ENCODE peak calls at places on chromosome 10, in four cellular contexts. Q, G, I and U are unnamed samples.

GRCh38 chr10:36675458-36675880 is 449.9 kb upstream of the ANKRD30A start:
- DNase-seq in Q (no peak), G (peak; percentile 56), I (no peak), U (no peak)

GRCh38 chr10:70444613-70445222 is 3.2 kb upstream of the NODAL start:
- DNase-seq in Q (no peak), G (no peak), I (no peak), U (no peak)

GRCh38 chr10:7955446-7955845 is 99.0 kb upstream of the GATA3 start:
- DNase-seq in Q (no peak), G (no peak), I (no peak), U (no peak)

GRCh38 chr10:519055-519715 is 170.3 kb downstream of the DIP2C start:
- DNase-seq in Q (no peak), G (no peak), I (no peak), U (no peak)

GRCh38 chr10:113562693-113563092 is 9.8 kb downstream of the HABP2 start:
- DNase-seq in Q (no peak), G (no peak), I (no peak), U (no peak)

GRCh38 chr10:99124376-99124775 is 111.3 kb downstream of the HPSE2 start:
- DNase-seq in Q (no peak), G (no peak), I (no peak), U (no peak)

GRCh38 chr10:3287566-3288445 is 115.2 kb upstream of the PITRM1 start:
- DNase-seq in Q (no peak), G (no peak), I (no peak), U (no peak)

GRCh38 chr10:99930731-99931550 is 78.8 kb downstream of the DNMBP start:
- DNase-seq in Q (no peak), G (no peak), I (no peak), U (no peak)

GRCh38 chr10:58897708-58898107 is 278.7 kb upstream of the PHYHIPL start:
- DNase-seq in Q (no peak), G (no peak), I (no peak), U (no peak)

GRCh38 chr10:69403519-69403918 is 13.2 kb downstream of the TACR2 start:
- DNase-seq in Q (peak; percentile 52), G (peak; percentile 72), I (no peak), U (no peak)

GRCh38 chr10:3955493-3955892 is 170.5 kb upstream of the KLF6 start:
- DNase-seq in Q (no peak), G (no peak), I (no peak), U (no peak)

GRCh38 chr10:21184216-21184615 is 287.1 kb upstream of the NEBL start:
- DNase-seq in Q (no peak), G (peak; percentile 19), I (no peak), U (no peak)

GRCh38 chr10:72140174-72140573 is 51.8 kb upstream of the SPOCK2 start:
- DNase-seq in Q (no peak), G (peak; percentile 2), I (no peak), U (no peak)

GRCh38 chr10:72414642-72415041 is 59.9 kb upstream of the DNAJB12 start:
- DNase-seq in Q (no peak), G (no peak), I (no peak), U (no peak)

GRCh38 chr10:74032900-74033655 is 35.2 kb downstream of the VCL start:
- DNase-seq in Q (no peak), G (no peak), I (no peak), U (no peak)

GRCh38 chr10:36256905-36257304 is 614.8 kb upstream of the FZD8 start:
- DNase-seq in Q (no peak), G (peak; percentile 3), I (no peak), U (no peak)

GRCh38 chr10:74029943-74030342 is 32.0 kb downstream of the VCL start:
- DNase-seq in Q (no peak), G (no peak), I (no peak), U (no peak)